ENCODE peak calls at places on chromosomes 16 and 17, in nine cellular contexts. One of them, this sample, is unnamed.

GRCh38 chr16:2586241-2586640 is 48.4 kb downstream of the PDPK1 start:
- DNase-seq in stimulated activated CD8-positive, alpha-beta memory T cell treated with anti-CD3 and anti-CD28 coated beads, Interleukin-4, amount 100 ng/mL, for 4 hours: no peak
- DNase-seq in fibroblast of lung: no peak
- DNase-seq in lung: no peak
- DNase-seq in stimulated activated naive CD4-positive, alpha-beta T cell: no peak
- DNase-seq in NCI-H146: no peak
- DNase-seq in T follicular helper cell: no peak
- DNase-seq in activated T-cell treated with anti-CD3 and anti-CD28 coated beads, Interleukin-2, amount 50 U/mL, for 72 hours: no peak
- DNase-seq in AG09309: no peak
- DNase-seq in this sample: no peak

GRCh38 chr17:9517396-9517795 is 58.2 kb downstream of the STX8 start:
- DNase-seq in activated T-cell treated with anti-CD3 and anti-CD28 coated beads, Interleukin-2, amount 50 U/mL, for 72 hours: peak
- DNase-seq in T follicular helper cell: no peak
- DNase-seq in lung: no peak
- DNase-seq in stimulated activated CD8-positive, alpha-beta memory T cell treated with anti-CD3 and anti-CD28 coated beads, Interleukin-4, amount 100 ng/mL, for 4 hours: no peak
- DNase-seq in AG09309: no peak
- DNase-seq in stimulated activated naive CD4-positive, alpha-beta T cell: peak
- DNase-seq in NCI-H146: no peak
- DNase-seq in fibroblast of lung: no peak
- DNase-seq in this sample: no peak

GRCh38 chr16:7334801-7335560 is 2.3 kb downstream of the RBFOX1 start:
- DNase-seq in lung: no peak
- DNase-seq in NCI-H146: no peak
- DNase-seq in activated T-cell treated with anti-CD3 and anti-CD28 coated beads, Interleukin-2, amount 50 U/mL, for 72 hours: no peak
- DNase-seq in AG09309: no peak
- DNase-seq in fibroblast of lung: no peak
- DNase-seq in T follicular helper cell: no peak
- DNase-seq in stimulated activated naive CD4-positive, alpha-beta T cell: no peak
- DNase-seq in stimulated activated CD8-positive, alpha-beta memory T cell treated with anti-CD3 and anti-CD28 coated beads, Interleukin-4, amount 100 ng/mL, for 4 hours: no peak
- DNase-seq in this sample: no peak

GRCh38 chr16:23280483-23280967 is 21.6 kb upstream of the SCNN1B start:
- DNase-seq in NCI-H146: peak
- DNase-seq in lung: no peak
- DNase-seq in AG09309: no peak
- DNase-seq in T follicular helper cell: no peak
- DNase-seq in fibroblast of lung: peak
- DNase-seq in stimulated activated CD8-positive, alpha-beta memory T cell treated with anti-CD3 and anti-CD28 coated beads, Interleukin-4, amount 100 ng/mL, for 4 hours: no peak
- DNase-seq in stimulated activated naive CD4-positive, alpha-beta T cell: no peak
- DNase-seq in activated T-cell treated with anti-CD3 and anti-CD28 coated beads, Interleukin-2, amount 50 U/mL, for 72 hours: no peak
- DNase-seq in this sample: no peak

GRCh38 chr17:382644-383533 is 30.3 kb upstream of the RPH3AL start:
- DNase-seq in T follicular helper cell: no peak
- DNase-seq in AG09309: peak
- DNase-seq in stimulated activated naive CD4-positive, alpha-beta T cell: no peak
- DNase-seq in stimulated activated CD8-positive, alpha-beta memory T cell treated with anti-CD3 and anti-CD28 coated beads, Interleukin-4, amount 100 ng/mL, for 4 hours: no peak
- DNase-seq in NCI-H146: peak
- DNase-seq in lung: no peak
- DNase-seq in activated T-cell treated with anti-CD3 and anti-CD28 coated beads, Interleukin-2, amount 50 U/mL, for 72 hours: no peak
- DNase-seq in fibroblast of lung: peak
- DNase-seq in this sample: no peak

GRCh38 chr16:56691885-56692284 is 9.6 kb downstream of the MT1X start:
- DNase-seq in T follicular helper cell: no peak
- DNase-seq in NCI-H146: no peak
- DNase-seq in activated T-cell treated with anti-CD3 and anti-CD28 coated beads, Interleukin-2, amount 50 U/mL, for 72 hours: no peak
- DNase-seq in stimulated activated naive CD4-positive, alpha-beta T cell: no peak
- DNase-seq in stimulated activated CD8-positive, alpha-beta memory T cell treated with anti-CD3 and anti-CD28 coated beads, Interleukin-4, amount 100 ng/mL, for 4 hours: no peak
- DNase-seq in fibroblast of lung: peak
- DNase-seq in AG09309: no peak
- DNase-seq in lung: peak
- DNase-seq in this sample: no peak

GRCh38 chr16:68037820-68038597 is 14.9 kb downstream of the DUS2 start:
- DNase-seq in AG09309: no peak
- DNase-seq in T follicular helper cell: no peak
- DNase-seq in stimulated activated naive CD4-positive, alpha-beta T cell: no peak
- DNase-seq in NCI-H146: no peak
- DNase-seq in lung: no peak
- DNase-seq in fibroblast of lung: no peak
- DNase-seq in activated T-cell treated with anti-CD3 and anti-CD28 coated beads, Interleukin-2, amount 50 U/mL, for 72 hours: no peak
- DNase-seq in stimulated activated CD8-positive, alpha-beta memory T cell treated with anti-CD3 and anti-CD28 coated beads, Interleukin-4, amount 100 ng/mL, for 4 hours: no peak
- DNase-seq in this sample: peak

GRCh38 chr16:66619534-66620418 is 15.3 kb downstream of the CMTM3 start:
- DNase-seq in NCI-H146: no peak
- DNase-seq in stimulated activated CD8-positive, alpha-beta memory T cell treated with anti-CD3 and anti-CD28 coated beads, Interleukin-4, amount 100 ng/mL, for 4 hours: no peak
- DNase-seq in AG09309: no peak
- DNase-seq in lung: no peak
- DNase-seq in stimulated activated naive CD4-positive, alpha-beta T cell: no peak
- DNase-seq in T follicular helper cell: no peak
- DNase-seq in activated T-cell treated with anti-CD3 and anti-CD28 coated beads, Interleukin-2, amount 50 U/mL, for 72 hours: no peak
- DNase-seq in fibroblast of lung: peak
- DNase-seq in this sample: peak

GRCh38 chr16:65641049-65641448 is 519.2 kb upstream of the CDH11 start:
- DNase-seq in stimulated activated CD8-positive, alpha-beta memory T cell treated with anti-CD3 and anti-CD28 coated beads, Interleukin-4, amount 100 ng/mL, for 4 hours: no peak
- DNase-seq in fibroblast of lung: no peak
- DNase-seq in stimulated activated naive CD4-positive, alpha-beta T cell: no peak
- DNase-seq in lung: no peak
- DNase-seq in NCI-H146: no peak
- DNase-seq in activated T-cell treated with anti-CD3 and anti-CD28 coated beads, Interleukin-2, amount 50 U/mL, for 72 hours: no peak
- DNase-seq in AG09309: no peak
- DNase-seq in T follicular helper cell: no peak
- DNase-seq in this sample: no peak

GRCh38 chr17:15894913-15895658 is 49.8 kb upstream of the ADORA2B start:
- DNase-seq in stimulated activated CD8-positive, alpha-beta memory T cell treated with anti-CD3 and anti-CD28 coated beads, Interleukin-4, amount 100 ng/mL, for 4 hours: no peak
- DNase-seq in lung: no peak
- DNase-seq in activated T-cell treated with anti-CD3 and anti-CD28 coated beads, Interleukin-2, amount 50 U/mL, for 72 hours: no peak
- DNase-seq in AG09309: no peak
- DNase-seq in stimulated activated naive CD4-positive, alpha-beta T cell: no peak
- DNase-seq in NCI-H146: no peak
- DNase-seq in T follicular helper cell: no peak
- DNase-seq in fibroblast of lung: no peak
- DNase-seq in this sample: no peak

GRCh38 chr16:2148714-2149629 is 547 bp downstream of the RAB26 start:
- DNase-seq in activated T-cell treated with anti-CD3 and anti-CD28 coated beads, Interleukin-2, amount 50 U/mL, for 72 hours: peak
- DNase-seq in fibroblast of lung: peak
- DNase-seq in NCI-H146: peak
- DNase-seq in T follicular helper cell: no peak
- DNase-seq in lung: no peak
- DNase-seq in AG09309: no peak
- DNase-seq in stimulated activated CD8-positive, alpha-beta memory T cell treated with anti-CD3 and anti-CD28 coated beads, Interleukin-4, amount 100 ng/mL, for 4 hours: no peak
- DNase-seq in stimulated activated naive CD4-positive, alpha-beta T cell: no peak
- DNase-seq in this sample: peak

GRCh38 chr16:27195941-27196595 is 7.3 kb upstream of the KDM8 start:
- DNase-seq in activated T-cell treated with anti-CD3 and anti-CD28 coated beads, Interleukin-2, amount 50 U/mL, for 72 hours: no peak
- DNase-seq in NCI-H146: no peak
- DNase-seq in stimulated activated CD8-positive, alpha-beta memory T cell treated with anti-CD3 and anti-CD28 coated beads, Interleukin-4, amount 100 ng/mL, for 4 hours: no peak
- DNase-seq in lung: no peak
- DNase-seq in AG09309: no peak
- DNase-seq in stimulated activated naive CD4-positive, alpha-beta T cell: peak
- DNase-seq in fibroblast of lung: no peak
- DNase-seq in T follicular helper cell: peak
- DNase-seq in this sample: no peak

GRCh38 chr16:59878479-59878878 is 1144.4 kb upstream of the GOT2 start:
- DNase-seq in stimulated activated CD8-positive, alpha-beta memory T cell treated with anti-CD3 and anti-CD28 coated beads, Interleukin-4, amount 100 ng/mL, for 4 hours: no peak
- DNase-seq in fibroblast of lung: peak
- DNase-seq in T follicular helper cell: no peak
- DNase-seq in AG09309: no peak
- DNase-seq in lung: no peak
- DNase-seq in activated T-cell treated with anti-CD3 and anti-CD28 coated beads, Interleukin-2, amount 50 U/mL, for 72 hours: no peak
- DNase-seq in stimulated activated naive CD4-positive, alpha-beta T cell: no peak
- DNase-seq in NCI-H146: no peak
- DNase-seq in this sample: no peak

GRCh38 chr17:65134035-65134434 is 3.1 kb upstream of the RGS9 start:
- DNase-seq in NCI-H146: no peak
- DNase-seq in lung: no peak
- DNase-seq in stimulated activated naive CD4-positive, alpha-beta T cell: no peak
- DNase-seq in AG09309: no peak
- DNase-seq in stimulated activated CD8-positive, alpha-beta memory T cell treated with anti-CD3 and anti-CD28 coated beads, Interleukin-4, amount 100 ng/mL, for 4 hours: no peak
- DNase-seq in fibroblast of lung: no peak
- DNase-seq in activated T-cell treated with anti-CD3 and anti-CD28 coated beads, Interleukin-2, amount 50 U/mL, for 72 hours: no peak
- DNase-seq in T follicular helper cell: no peak
- DNase-seq in this sample: no peak

GRCh38 chr17:76134911-76135809 is 5.9 kb downstream of the FOXJ1 start:
- DNase-seq in NCI-H146: no peak
- DNase-seq in fibroblast of lung: no peak
- DNase-seq in activated T-cell treated with anti-CD3 and anti-CD28 coated beads, Interleukin-2, amount 50 U/mL, for 72 hours: no peak
- DNase-seq in stimulated activated CD8-positive, alpha-beta memory T cell treated with anti-CD3 and anti-CD28 coated beads, Interleukin-4, amount 100 ng/mL, for 4 hours: no peak
- DNase-seq in T follicular helper cell: no peak
- DNase-seq in lung: no peak
- DNase-seq in stimulated activated naive CD4-positive, alpha-beta T cell: no peak
- DNase-seq in AG09309: no peak
- DNase-seq in this sample: no peak

GRCh38 chr16:79211581-79211980 is 389.0 kb downstream of the MAF start:
- DNase-seq in fibroblast of lung: no peak
- DNase-seq in activated T-cell treated with anti-CD3 and anti-CD28 coated beads, Interleukin-2, amount 50 U/mL, for 72 hours: no peak
- DNase-seq in NCI-H146: no peak
- DNase-seq in AG09309: no peak
- DNase-seq in lung: no peak
- DNase-seq in stimulated activated CD8-positive, alpha-beta memory T cell treated with anti-CD3 and anti-CD28 coated beads, Interleukin-4, amount 100 ng/mL, for 4 hours: no peak
- DNase-seq in T follicular helper cell: no peak
- DNase-seq in stimulated activated naive CD4-positive, alpha-beta T cell: no peak
- DNase-seq in this sample: no peak

GRCh38 chr16:89002851-89003830 is 26.1 kb upstream of the CBFA2T3 start:
- DNase-seq in activated T-cell treated with anti-CD3 and anti-CD28 coated beads, Interleukin-2, amount 50 U/mL, for 72 hours: no peak
- DNase-seq in NCI-H146: no peak
- DNase-seq in AG09309: no peak
- DNase-seq in lung: no peak
- DNase-seq in fibroblast of lung: no peak
- DNase-seq in stimulated activated CD8-positive, alpha-beta memory T cell treated with anti-CD3 and anti-CD28 coated beads, Interleukin-4, amount 100 ng/mL, for 4 hours: no peak
- DNase-seq in T follicular helper cell: no peak
- DNase-seq in stimulated activated naive CD4-positive, alpha-beta T cell: no peak
- DNase-seq in this sample: no peak

GRCh38 chr17:37820313-37821024 is 75.6 kb upstream of the HNF1B start:
- DNase-seq in T follicular helper cell: no peak
- DNase-seq in AG09309: no peak
- DNase-seq in activated T-cell treated with anti-CD3 and anti-CD28 coated beads, Interleukin-2, amount 50 U/mL, for 72 hours: no peak
- DNase-seq in stimulated activated CD8-positive, alpha-beta memory T cell treated with anti-CD3 and anti-CD28 coated beads, Interleukin-4, amount 100 ng/mL, for 4 hours: no peak
- DNase-seq in fibroblast of lung: peak
- DNase-seq in NCI-H146: no peak
- DNase-seq in lung: no peak
- DNase-seq in stimulated activated naive CD4-positive, alpha-beta T cell: no peak
- DNase-seq in this sample: peak

GRCh38 chr17:50511058-50511457 is 2.8 kb downstream of the MYCBPAP start:
- DNase-seq in T follicular helper cell: peak
- DNase-seq in stimulated activated naive CD4-positive, alpha-beta T cell: no peak
- DNase-seq in lung: no peak
- DNase-seq in NCI-H146: no peak
- DNase-seq in fibroblast of lung: no peak
- DNase-seq in activated T-cell treated with anti-CD3 and anti-CD28 coated beads, Interleukin-2, amount 50 U/mL, for 72 hours: peak
- DNase-seq in stimulated activated CD8-positive, alpha-beta memory T cell treated with anti-CD3 and anti-CD28 coated beads, Interleukin-4, amount 100 ng/mL, for 4 hours: no peak
- DNase-seq in AG09309: no peak
- DNase-seq in this sample: peak

GRCh38 chr17:57889892-57890856 is 40.3 kb upstream of the MRPS23 start:
- DNase-seq in AG09309: peak
- DNase-seq in stimulated activated naive CD4-positive, alpha-beta T cell: no peak
- DNase-seq in NCI-H146: no peak
- DNase-seq in lung: peak
- DNase-seq in activated T-cell treated with anti-CD3 and anti-CD28 coated beads, Interleukin-2, amount 50 U/mL, for 72 hours: no peak
- DNase-seq in fibroblast of lung: peak
- DNase-seq in T follicular helper cell: no peak
- DNase-seq in stimulated activated CD8-positive, alpha-beta memory T cell treated with anti-CD3 and anti-CD28 coated beads, Interleukin-4, amount 100 ng/mL, for 4 hours: no peak
- DNase-seq in this sample: no peak

GRCh38 chr17:17647521-17648178 is 33.6 kb upstream of the RAI1 start:
- DNase-seq in lung: no peak
- DNase-seq in stimulated activated naive CD4-positive, alpha-beta T cell: no peak
- DNase-seq in NCI-H146: no peak
- DNase-seq in fibroblast of lung: no peak
- DNase-seq in T follicular helper cell: no peak
- DNase-seq in stimulated activated CD8-positive, alpha-beta memory T cell treated with anti-CD3 and anti-CD28 coated beads, Interleukin-4, amount 100 ng/mL, for 4 hours: no peak
- DNase-seq in AG09309: no peak
- DNase-seq in activated T-cell treated with anti-CD3 and anti-CD28 coated beads, Interleukin-2, amount 50 U/mL, for 72 hours: no peak
- DNase-seq in this sample: no peak

GRCh38 chr16:56530872-56531271 is 11.0 kb upstream of the BBS2 start:
- DNase-seq in fibroblast of lung: peak
- DNase-seq in stimulated activated naive CD4-positive, alpha-beta T cell: no peak
- DNase-seq in stimulated activated CD8-positive, alpha-beta memory T cell treated with anti-CD3 and anti-CD28 coated beads, Interleukin-4, amount 100 ng/mL, for 4 hours: no peak
- DNase-seq in T follicular helper cell: no peak
- DNase-seq in lung: no peak
- DNase-seq in NCI-H146: no peak
- DNase-seq in activated T-cell treated with anti-CD3 and anti-CD28 coated beads, Interleukin-2, amount 50 U/mL, for 72 hours: no peak
- DNase-seq in AG09309: no peak
- DNase-seq in this sample: no peak

GRCh38 chr17:63419949-63420867 is 25.9 kb downstream of the CYB561 start:
- DNase-seq in T follicular helper cell: peak
- DNase-seq in activated T-cell treated with anti-CD3 and anti-CD28 coated beads, Interleukin-2, amount 50 U/mL, for 72 hours: peak
- DNase-seq in AG09309: no peak
- DNase-seq in NCI-H146: no peak
- DNase-seq in lung: no peak
- DNase-seq in stimulated activated naive CD4-positive, alpha-beta T cell: peak
- DNase-seq in fibroblast of lung: no peak
- DNase-seq in stimulated activated CD8-positive, alpha-beta memory T cell treated with anti-CD3 and anti-CD28 coated beads, Interleukin-4, amount 100 ng/mL, for 4 hours: no peak
- DNase-seq in this sample: no peak

GRCh38 chr16:54136276-54136625 is 150.3 kb downstream of the IRX3 start:
- DNase-seq in lung: no peak
- DNase-seq in stimulated activated naive CD4-positive, alpha-beta T cell: no peak
- DNase-seq in stimulated activated CD8-positive, alpha-beta memory T cell treated with anti-CD3 and anti-CD28 coated beads, Interleukin-4, amount 100 ng/mL, for 4 hours: no peak
- DNase-seq in T follicular helper cell: no peak
- DNase-seq in NCI-H146: no peak
- DNase-seq in AG09309: no peak
- DNase-seq in fibroblast of lung: peak
- DNase-seq in activated T-cell treated with anti-CD3 and anti-CD28 coated beads, Interleukin-2, amount 50 U/mL, for 72 hours: no peak
- DNase-seq in this sample: no peak

GRCh38 chr16:2596747-2597559 is 59.1 kb downstream of the PDPK1 start:
- DNase-seq in T follicular helper cell: no peak
- DNase-seq in fibroblast of lung: no peak
- DNase-seq in NCI-H146: no peak
- DNase-seq in lung: no peak
- DNase-seq in stimulated activated naive CD4-positive, alpha-beta T cell: no peak
- DNase-seq in activated T-cell treated with anti-CD3 and anti-CD28 coated beads, Interleukin-2, amount 50 U/mL, for 72 hours: no peak
- DNase-seq in stimulated activated CD8-positive, alpha-beta memory T cell treated with anti-CD3 and anti-CD28 coated beads, Interleukin-4, amount 100 ng/mL, for 4 hours: no peak
- DNase-seq in AG09309: no peak
- DNase-seq in this sample: no peak

GRCh38 chr17:48871551-48872351 is 20.8 kb upstream of the ATP5MC1 start:
- DNase-seq in NCI-H146: peak
- DNase-seq in AG09309: no peak
- DNase-seq in activated T-cell treated with anti-CD3 and anti-CD28 coated beads, Interleukin-2, amount 50 U/mL, for 72 hours: no peak
- DNase-seq in stimulated activated CD8-positive, alpha-beta memory T cell treated with anti-CD3 and anti-CD28 coated beads, Interleukin-4, amount 100 ng/mL, for 4 hours: no peak
- DNase-seq in stimulated activated naive CD4-positive, alpha-beta T cell: no peak
- DNase-seq in fibroblast of lung: no peak
- DNase-seq in T follicular helper cell: no peak
- DNase-seq in lung: no peak
- DNase-seq in this sample: no peak

GRCh38 chr17:29671661-29672060 is 48.9 kb upstream of the CORO6 start:
- DNase-seq in T follicular helper cell: no peak
- DNase-seq in AG09309: no peak
- DNase-seq in fibroblast of lung: no peak
- DNase-seq in stimulated activated naive CD4-positive, alpha-beta T cell: no peak
- DNase-seq in lung: no peak
- DNase-seq in NCI-H146: no peak
- DNase-seq in activated T-cell treated with anti-CD3 and anti-CD28 coated beads, Interleukin-2, amount 50 U/mL, for 72 hours: no peak
- DNase-seq in stimulated activated CD8-positive, alpha-beta memory T cell treated with anti-CD3 and anti-CD28 coated beads, Interleukin-4, amount 100 ng/mL, for 4 hours: no peak
- DNase-seq in this sample: no peak

GRCh38 chr17:69314246-69315030 is 12.5 kb downstream of the ABCA5 start:
- DNase-seq in stimulated activated CD8-positive, alpha-beta memory T cell treated with anti-CD3 and anti-CD28 coated beads, Interleukin-4, amount 100 ng/mL, for 4 hours: no peak
- DNase-seq in activated T-cell treated with anti-CD3 and anti-CD28 coated beads, Interleukin-2, amount 50 U/mL, for 72 hours: no peak
- DNase-seq in fibroblast of lung: no peak
- DNase-seq in NCI-H146: peak
- DNase-seq in stimulated activated naive CD4-positive, alpha-beta T cell: no peak
- DNase-seq in AG09309: no peak
- DNase-seq in lung: no peak
- DNase-seq in T follicular helper cell: no peak
- DNase-seq in this sample: no peak

GRCh38 chr16:56477096-56477878 is 25.9 kb downstream of the OGFOD1 start:
- DNase-seq in NCI-H146: no peak
- DNase-seq in lung: no peak
- DNase-seq in stimulated activated CD8-positive, alpha-beta memory T cell treated with anti-CD3 and anti-CD28 coated beads, Interleukin-4, amount 100 ng/mL, for 4 hours: no peak
- DNase-seq in T follicular helper cell: no peak
- DNase-seq in fibroblast of lung: peak
- DNase-seq in AG09309: peak
- DNase-seq in stimulated activated naive CD4-positive, alpha-beta T cell: no peak
- DNase-seq in activated T-cell treated with anti-CD3 and anti-CD28 coated beads, Interleukin-2, amount 50 U/mL, for 72 hours: no peak
- DNase-seq in this sample: no peak

GRCh38 chr17:72152392-72152727 is 31.5 kb downstream of the SOX9 start:
- DNase-seq in activated T-cell treated with anti-CD3 and anti-CD28 coated beads, Interleukin-2, amount 50 U/mL, for 72 hours: no peak
- DNase-seq in NCI-H146: no peak
- DNase-seq in lung: no peak
- DNase-seq in AG09309: no peak
- DNase-seq in T follicular helper cell: no peak
- DNase-seq in fibroblast of lung: peak
- DNase-seq in stimulated activated naive CD4-positive, alpha-beta T cell: no peak
- DNase-seq in stimulated activated CD8-positive, alpha-beta memory T cell treated with anti-CD3 and anti-CD28 coated beads, Interleukin-4, amount 100 ng/mL, for 4 hours: no peak
- DNase-seq in this sample: no peak

This sample was measured in GM20000.